ENCODE peak calls at places on chromosome 4, in five cellular contexts. U is CD8-positive, alpha-beta T cell; I is esophagus squamous epithelium; G is CD4-positive, CD25-positive, alpha-beta regulatory T cell; T is MM.1S. V is an unnamed sample. For H3K9me3, the result is how much of the 10 kb centered on the place peaks cover.

GRCh38 chr4:147596976-147597375 is 20.2 kb upstream of the TMEM184C start:
- DNase-seq in G (no peak), T (no peak), U (no peak), I (no peak), V (no peak)

GRCh38 chr4:20423420-20423819 is 171.7 kb downstream of the SLIT2 start:
- DNase-seq in G (no peak), I (no peak), T (no peak), U (no peak), V (no peak)

GRCh38 chr4:141565379-141566089 is 70.8 kb upstream of the IL15 start:
- DNase-seq in U (no peak), I (no peak), G (no peak), T (no peak), V (no peak)

GRCh38 chr4:104625706-104626105 is 131.0 kb upstream of the CXXC4 start:
- DNase-seq in I (no peak), G (no peak), U (no peak), T (no peak), V (no peak)

GRCh38 chr4:83276299-83277040 is 8.1 kb downstream of the COQ2 start:
- DNase-seq in G (peak), T (peak), I (no peak), U (no peak), V (no peak)

GRCh38 chr4:111360906-111361305 is 738.0 kb upstream of the PITX2 start:
- DNase-seq in I (no peak), T (no peak), U (no peak), G (no peak), V (no peak)

GRCh38 chr4:185108185-185108584 is 34.9 kb upstream of the SLC25A4 start:
- DNase-seq in G (no peak), I (no peak), T (no peak), U (no peak), V (no peak)

GRCh38 chr4:17511041-17511949 is 595 bp downstream of the QDPR start:
- DNase-seq in I (peak), U (peak), G (peak), T (peak), V (no peak)

GRCh38 chr4:153593166-153593565 is 90.9 kb upstream of the TLR2 start:
- DNase-seq in I (no peak), T (no peak), G (no peak), U (no peak), V (no peak)

GRCh38 chr4:146255874-146256273 is 41.5 kb downstream of the REELD1 start:
- DNase-seq in U (no peak), G (no peak), T (no peak), I (no peak), V (no peak)

GRCh38 chr4:17587094-17587822 is 10.3 kb downstream of the LAP3 start:
- DNase-seq in I (no peak), U (no peak), T (no peak), G (no peak), V (no peak)

GRCh38 chr4:77697860-77698599 is 92.4 kb downstream of the CXCL13 start:
- DNase-seq in T (no peak), I (no peak), U (no peak), G (peak), V (peak)

GRCh38 chr4:147901886-147902285 is 170.0 kb downstream of the ARHGAP10 start:
- DNase-seq in I (no peak), T (no peak), U (no peak), G (no peak), V (no peak)

GRCh38 chr4:142452132-142452855 is 393.8 kb downstream of the INPP4B start:
- DNase-seq in G (no peak), T (no peak), U (no peak), I (no peak), V (no peak)

GRCh38 chr4:81807927-81808672 is 336.4 kb upstream of the RASGEF1B start:
- DNase-seq in U (no peak), I (no peak), T (no peak), G (no peak), V (no peak)

GRCh38 chr4:51843309-51844156 is 580 bp downstream of the DCUN1D4 start:
- DNase-seq in T (peak), G (peak), I (peak), U (peak), V (no peak)

GRCh38 chr4:75542824-75543223 is 13.0 kb upstream of the ODAPH start:
- DNase-seq in G (no peak), I (no peak), U (no peak), T (no peak), V (no peak)

GRCh38 chr4:47899639-47900038 is 14.7 kb downstream of the NFXL1 start:
- DNase-seq in T (no peak), G (no peak), U (no peak), I (no peak), V (no peak)

GRCh38 chr4:33323393-33323792 is 2603.2 kb downstream of the PCDH7 start:
- DNase-seq in T (no peak), G (no peak), U (no peak), I (no peak), V (no peak)

GRCh38 chr4:17599826-17600225 is 14.6 kb upstream of the MED28 start:
- DNase-seq in U (no peak), T (no peak), I (no peak), G (no peak), V (no peak)

GRCh38 chr4:14345356-14345775 is 656.9 kb upstream of the CPEB2 start:
- DNase-seq in T (peak), U (no peak), I (no peak), G (no peak), V (no peak)

GRCh38 chr4:140186651-140187315 is 32.8 kb upstream of the MAML3 start:
- DNase-seq in G (no peak), I (no peak), T (no peak), U (no peak), V (no peak)

GRCh38 chr4:23654791-23655190 is 235.1 kb downstream of the PPARGC1A start:
- DNase-seq in T (no peak), G (no peak), I (no peak), U (no peak), V (no peak)

GRCh38 chr4:138090145-138090917 is 151.8 kb downstream of the SLC7A11 start:
- DNase-seq in U (no peak), I (no peak), G (peak), T (peak), V (no peak)

GRCh38 chr4:128123036-128123435 is 61.9 kb downstream of the LARP1B start:
- DNase-seq in T (no peak), U (no peak), I (no peak), G (no peak), V (no peak)

GRCh38 chr4:64166365-64166764 is 242.9 kb downstream of the TECRL start:
- DNase-seq in T (peak), I (no peak), G (no peak), U (no peak), V (no peak)
- H3K27ac ChIP-seq in T (peak), I (no peak), G (no peak), U (no peak), V (no peak)

DNA sequence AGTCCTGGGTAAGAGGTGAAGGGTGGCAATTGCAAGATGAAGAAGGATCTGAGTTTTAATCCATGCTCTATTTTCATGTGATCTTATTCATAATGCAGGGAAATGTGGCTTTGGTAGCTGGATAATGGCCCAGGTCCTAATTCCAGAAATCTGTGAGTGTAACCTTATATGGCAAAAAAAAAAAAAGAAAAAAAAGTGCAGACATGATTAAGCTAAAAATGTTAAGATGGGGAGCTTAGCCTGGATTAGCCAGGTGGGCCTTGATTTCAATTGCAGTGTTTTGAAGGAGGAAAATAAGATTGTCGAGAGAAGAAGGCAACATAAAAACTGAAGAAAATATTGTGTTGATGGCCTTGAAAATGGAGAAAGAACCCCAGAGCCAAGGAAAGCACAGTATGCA is 867.7 kb upstream of the HS3ST1 start:
- DNase-seq in U (no peak), T (no peak), G (no peak), I (no peak), V (no peak)
- H3K9me3 ChIP-seq in U (under half), T (under half), G (under half), I (under half), V (under half)

GRCh38 chr4:2662598-2662997 is 93.5 kb downstream of the TNIP2 start:
- DNase-seq in G (no peak), U (no peak), I (no peak), T (no peak), V (no peak)
- H3K27ac ChIP-seq in G (peak), U (no peak), I (peak), T (no peak), V (no peak)

GRCh38 chr4:175986-176385 is 51.7 kb downstream of the ZNF718 start:
- DNase-seq in I (no peak), G (no peak), U (no peak), T (no peak), V (no peak)
- H3K9me3 ChIP-seq in I (half or more), G (half or more), U (under half), T (under half), V (under half)